ENCODE peak calls at places on chromosome 18, in ten cellular contexts. W is substantia nigra; C is HS-5; N is GM23248; O is GM20000; X is chondrocyte; F is cardiac fibroblast; A is GM06990; I is SW 1271; B is stimulated activated CD4-positive, alpha-beta T cell treated with anti-CD3 and anti-CD28 coated beads, Interleukin-4, amount 100 ng/mL, for 48 hours. D is an unnamed sample.

GRCh38 chr18:10164241-10165160 is 250.7 kb downstream of the VAPA start:
- DNase-seq in W (no peak), C (no peak), N (no peak), O (no peak), X (no peak), F (no peak), A (no peak), I (no peak), B (no peak), D (no peak)

GRCh38 chr18:75070625-75071483 is 138.1 kb downstream of the PTGR3 start:
- DNase-seq in W (no peak), C (peak), N (peak), O (peak), X (no peak), F (peak), A (peak), I (peak), B (peak), D (peak)

GRCh38 chr18:60067426-60068210 is 167.8 kb downstream of the PMAIP1 start:
- DNase-seq in W (no peak), C (no peak), N (no peak), O (no peak), X (no peak), F (no peak), A (no peak), I (no peak), B (no peak), D (no peak)

GRCh38 chr18:46761054-46761769 is 4.4 kb upstream of the ST8SIA5 start:
- DNase-seq in W (no peak), C (no peak), N (no peak), O (no peak), X (no peak), F (no peak), A (no peak), I (no peak), B (no peak), D (no peak)

GRCh38 chr18:60838677-60839076 is 466.1 kb upstream of the MC4R start:
- DNase-seq in W (no peak), C (no peak), N (peak), O (no peak), X (no peak), F (peak), A (no peak), I (no peak), B (no peak), D (no peak)

GRCh38 chr18:65990944-65991708 is 240.3 kb downstream of the CDH7 start:
- DNase-seq in W (no peak), C (no peak), N (no peak), O (no peak), X (no peak), F (no peak), A (no peak), I (no peak), B (no peak), D (no peak)

GRCh38 chr18:55893948-55894347 is 306.0 kb upstream of the TCF4 start:
- DNase-seq in W (no peak), C (no peak), N (no peak), O (no peak), X (no peak), F (no peak), A (no peak), I (no peak), B (no peak), D (no peak)

GRCh38 chr18:22241806-22242440 is 72.5 kb downstream of the GATA6 start:
- DNase-seq in W (no peak), C (no peak), N (no peak), O (no peak), X (no peak), F (no peak), A (no peak), I (no peak), B (no peak), D (no peak)

GRCh38 chr18:8972116-8972515 is 130.4 kb upstream of the NDUFV2 start:
- DNase-seq in W (no peak), C (no peak), N (no peak), O (no peak), X (no peak), F (no peak), A (no peak), I (no peak), B (no peak), D (no peak)

GRCh38 chr18:13464432-13465125 is 246.0 kb downstream of the LDLRAD4 start:
- DNase-seq in W (peak), C (no peak), N (no peak), O (peak), X (no peak), F (peak), A (peak), I (no peak), B (peak), D (no peak)

GRCh38 chr18:2707559-2708168 is 52.1 kb downstream of the SMCHD1 start:
- DNase-seq in W (no peak), C (no peak), N (no peak), O (no peak), X (no peak), F (no peak), A (no peak), I (no peak), B (no peak), D (no peak)

GRCh38 chr18:50697509-50697908 is 122.3 kb downstream of the MRO start:
- DNase-seq in W (no peak), C (no peak), N (no peak), O (no peak), X (no peak), F (no peak), A (no peak), I (no peak), B (no peak), D (no peak)

GRCh38 chr18:32714571-32715148 is 58.2 kb downstream of the KLHL14 start:
- DNase-seq in W (peak), C (no peak), N (peak), O (peak), X (no peak), F (peak), A (peak), I (no peak), B (peak), D (peak)